ENCODE peak calls at places on chromosome 13, in four cellular contexts. Y is pancreas, P is kidney, Z is prostate gland. I is an unnamed sample.

GRCh38 chr13:21458457-21458815 is 667 bp downstream of the ZDHHC20 start:
- DNase-seq in P (peak), Z (peak), Y (peak), I (peak)

GRCh38 chr13:59425211-59425721 is 738.5 kb downstream of the DIAPH3 start:
- DNase-seq in Z (no peak), Y (no peak), P (no peak), I (no peak)

GRCh38 chr13:30796132-30796832 is 60.9 kb downstream of the ALOX5AP start:
- DNase-seq in Y (no peak), P (no peak), Z (peak), I (no peak)

GRCh38 chr13:106028916-106029315 is 506.5 kb downstream of the EFNB2 start:
- DNase-seq in Z (no peak), Y (no peak), P (no peak), I (no peak)

GRCh38 chr13:82370306-82370705 is 1512.0 kb downstream of the SLITRK1 start:
- DNase-seq in Y (no peak), Z (no peak), P (no peak), I (no peak)

GRCh38 chr13:26601669-26602068 is 44.2 kb downstream of the WASF3 start:
- DNase-seq in P (no peak), Z (no peak), Y (no peak), I (no peak)

GRCh38 chr13:102799544-102800144 is 725 bp downstream of the BIVM start:
- DNase-seq in P (peak), Z (peak), Y (no peak), I (peak)

GRCh38 chr13:48110930-48111721 is 16.2 kb upstream of the MED4 start:
- DNase-seq in Y (peak), Z (no peak), P (no peak), I (no peak)

GRCh38 chr13:30255696-30256095 is 51.7 kb downstream of the KATNAL1 start:
- DNase-seq in Z (no peak), Y (no peak), P (no peak), I (no peak)

GRCh38 chr13:59303433-59303832 is 860.3 kb downstream of the DIAPH3 start:
- DNase-seq in Y (no peak), P (no peak), Z (no peak), I (no peak)

GRCh38 chr13:30346159-30346788 is 38.9 kb upstream of the KATNAL1 start:
- DNase-seq in P (no peak), Y (no peak), Z (no peak), I (no peak)

DNA sequence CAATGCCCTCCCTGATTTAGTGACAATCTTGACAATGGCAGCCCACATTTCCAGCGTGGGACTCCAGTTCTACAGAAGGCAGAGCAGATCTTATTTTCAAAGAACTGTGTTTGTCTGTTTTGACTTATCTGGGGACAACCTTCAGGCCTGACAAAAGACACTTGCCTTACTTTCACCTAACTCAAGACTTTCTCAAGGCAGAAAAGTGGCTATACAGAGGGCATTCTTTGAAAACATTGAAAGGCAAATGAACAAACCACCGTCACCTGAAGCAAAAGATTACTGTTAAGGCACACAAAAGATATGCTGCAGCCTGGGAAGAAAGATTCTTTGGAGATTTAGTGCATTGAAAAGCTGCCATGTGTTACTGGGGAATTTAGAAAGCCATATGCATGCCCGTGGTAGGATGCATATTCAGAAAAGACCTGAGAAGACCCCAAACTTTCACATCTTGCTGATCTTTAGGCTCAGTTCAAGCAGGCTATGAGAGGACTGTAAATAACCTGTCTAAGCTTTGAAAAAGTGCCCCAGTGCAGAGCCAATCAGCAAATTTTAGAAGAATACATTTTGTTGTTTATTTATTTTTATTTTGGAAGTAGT is 82.8 kb downstream of the TSC22D1 start:
- DNase-seq in Z (no peak), P (no peak), Y (no peak), I (no peak)
- H3K27ac ChIP-seq in Z (no peak), P (no peak), Y (no peak), I (no peak)

GRCh38 chr13:69474286-69474685 is 633.3 kb upstream of the ATXN8OS start:
- DNase-seq in Y (no peak), Z (no peak), P (no peak), I (no peak)
- TF ChIP-seq CTCF in Y (no peak), Z (no peak), P (no peak), I (no peak)

GRCh38 chr13:113448885-113449692 is 4.2 kb downstream of the ADPRHL1 start:
- DNase-seq in Z (no peak), P (peak), Y (peak), I (peak)
- H3K4me3 ChIP-seq in Z (peak), P (peak), Y (peak), I (peak)

GRCh38 chr13:73519720-73520119 is 460.9 kb downstream of the KLF5 start:
- DNase-seq in P (no peak), Z (no peak), Y (no peak), I (no peak)
- H3K27ac ChIP-seq in P (no peak), Z (no peak), Y (no peak), I (no peak)

DNA sequence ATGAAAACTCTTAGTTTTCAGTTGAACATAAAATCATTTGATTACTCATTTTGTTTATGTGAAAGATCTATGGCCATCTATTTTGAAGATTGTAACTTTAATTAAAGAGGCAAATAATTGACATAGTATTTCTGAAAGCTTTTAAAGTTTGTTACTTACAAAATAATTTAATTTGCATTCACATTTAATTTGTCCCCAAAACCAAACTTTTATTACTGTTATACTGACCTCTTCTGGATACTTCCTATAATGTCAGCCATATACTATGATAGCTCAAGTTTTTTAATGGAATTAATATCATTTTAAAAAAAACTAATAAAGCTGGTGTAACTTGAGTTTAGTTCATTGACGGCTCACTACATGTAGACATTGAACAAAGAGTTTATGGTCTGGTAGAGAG is 4.9 kb upstream of the SGCG start:
- DNase-seq in Y (no peak), P (no peak), Z (no peak), I (no peak)
- TF ChIP-seq CTCF in Y (no peak), P (no peak), Z (no peak), I (no peak)

GRCh38 chr13:36920612-36921185 is 661 bp upstream of the SMAD9 start:
- DNase-seq in P (no peak), Z (no peak), Y (no peak), I (no peak)
- H3K4me3 ChIP-seq in P (peak), Z (peak), Y (peak), I (no peak)

DNA sequence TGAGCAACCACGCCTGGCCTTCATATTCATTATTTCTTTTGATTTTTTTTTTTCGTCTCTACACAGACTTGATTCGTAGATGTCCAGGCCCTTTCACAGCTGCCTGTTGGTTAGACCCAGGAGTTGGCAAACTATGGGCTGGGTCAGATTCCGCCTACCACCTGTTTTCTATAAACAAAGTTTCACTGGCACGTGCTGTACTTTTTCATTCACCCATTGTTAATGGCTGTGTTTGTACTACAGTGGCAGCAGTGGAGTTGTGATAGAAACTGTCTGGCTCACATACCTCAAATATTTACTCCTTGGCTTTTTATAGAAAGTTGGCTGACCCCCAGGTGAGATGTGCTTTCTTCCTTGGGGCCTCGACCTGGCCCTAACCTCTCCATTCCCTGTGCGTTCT is 72.9 kb upstream of the TEX29 start:
- DNase-seq in P (no peak), Y (peak), Z (peak), I (no peak)
- H3K27ac ChIP-seq in P (no peak), Y (no peak), Z (peak), I (peak)

GRCh38 chr13:34416833-34417425 is 525.1 kb upstream of the NBEA start:
- DNase-seq in P (peak), Y (no peak), Z (no peak), I (peak)

GRCh38 chr13:34419025-34419424 is 523.0 kb upstream of the NBEA start:
- DNase-seq in P (no peak), Y (no peak), Z (no peak), I (no peak)

GRCh38 chr13:34425307-34425949 is 516.6 kb upstream of the NBEA start:
- DNase-seq in Z (no peak), P (no peak), Y (no peak), I (no peak)

GRCh38 chr13:34420975-34421719 is 520.9 kb upstream of the NBEA start:
- DNase-seq in P (no peak), Y (no peak), Z (no peak), I (no peak)

GRCh38 chr13:34421849-34422475 is 520.1 kb upstream of the NBEA start:
- DNase-seq in Y (no peak), P (no peak), Z (no peak), I (no peak)
- TF ChIP-seq CTCF in Y (no peak), P (no peak), Z (no peak), I (no peak)

GRCh38 chr13:40758811-40759210 is 12.2 kb downstream of the MRPS31 start:
- DNase-seq in Z (no peak), P (no peak), Y (no peak), I (no peak)

GRCh38 chr13:40756042-40756441 is 14.9 kb downstream of the MRPS31 start:
- DNase-seq in Z (no peak), Y (no peak), P (no peak), I (no peak)

GRCh38 chr13:40749327-40749726 is 21.7 kb downstream of the MRPS31 start:
- DNase-seq in Z (no peak), P (no peak), Y (no peak), I (no peak)

DNA sequence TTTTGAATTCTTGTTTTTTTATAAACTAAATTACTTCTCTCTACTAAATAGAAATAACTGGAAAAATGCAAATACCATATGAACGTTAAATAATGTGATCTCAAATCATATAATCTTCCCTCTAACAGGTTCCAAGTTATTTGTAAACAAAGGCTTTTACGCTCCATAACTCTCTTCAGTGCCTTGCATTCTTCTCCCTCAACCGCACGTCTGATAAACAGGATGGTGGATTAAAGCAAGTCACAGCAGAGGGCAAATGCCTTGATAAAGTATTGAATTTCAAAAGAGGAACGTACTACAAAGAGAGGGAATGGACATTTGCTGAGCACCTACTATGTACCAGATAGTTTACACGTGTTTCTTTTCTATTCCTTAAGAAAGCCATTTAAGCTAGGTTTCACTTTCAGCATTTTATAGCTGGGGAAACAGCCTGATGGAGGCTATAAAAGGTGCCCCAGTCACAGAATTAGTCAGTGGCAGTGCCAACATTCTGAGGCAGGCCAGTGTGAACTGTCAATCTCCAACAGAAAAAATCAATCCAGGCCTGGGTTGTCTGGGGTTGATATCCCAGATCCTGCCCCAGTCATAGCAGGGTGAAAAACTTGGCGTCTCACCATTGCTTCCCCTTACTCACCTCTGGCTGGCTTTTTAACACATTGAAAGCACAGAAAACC is 15.8 kb downstream of the MRPS31 start:
- DNase-seq in Y (no peak), Z (no peak), P (no peak), I (no peak)
- H3K4me3 ChIP-seq in Y (no peak), Z (no peak), P (peak), I (no peak)